ENCODE peak calls at places on chromosome 21, in seven cellular contexts. M is left ventricle myocardium inferior; D is CD8-positive, alpha-beta T cell; X is IMR-90; L is psoas muscle; A is heart right ventricle; H is GM23248. O is an unnamed sample.

GRCh38 chr21:42003051-42003461 is 7.1 kb downstream of the ZBTB21 start:
- DNase-seq in M (no peak), D (no peak), X (peak), L (no peak), A (no peak), H (peak), O (no peak)

GRCh38 chr21:42252267-42252666 is 33.3 kb downstream of the ABCG1 start:
- DNase-seq in M (no peak), D (no peak), X (no peak), L (no peak), A (no peak), H (no peak), O (no peak)

GRCh38 chr21:31253684-31254083 is 90.4 kb downstream of the TIAM1 start:
- DNase-seq in M (no peak), D (no peak), X (no peak), L (no peak), A (no peak), H (no peak), O (no peak)

GRCh38 chr21:18204931-18205330 is 39.7 kb upstream of the CHODL start:
- DNase-seq in M (no peak), D (no peak), X (no peak), L (no peak), A (no peak), H (no peak), O (no peak)

GRCh38 chr21:43911935-43912487 is 47.0 kb downstream of the AGPAT3 start:
- DNase-seq in M (no peak), D (no peak), X (no peak), L (no peak), A (no peak), H (no peak), O (no peak)

GRCh38 chr21:30958737-30959136 is 77.4 kb upstream of the KRTAP11-1 start:
- DNase-seq in M (no peak), D (no peak), X (no peak), L (no peak), A (no peak), H (no peak), O (no peak)

GRCh38 chr21:42654179-42654912 is 925 bp downstream of the PDE9A start:
- DNase-seq in M (no peak), D (peak), X (no peak), L (no peak), A (no peak), H (no peak), O (no peak)

GRCh38 chr21:36209626-36210171 is 53.1 kb downstream of the DOP1B start:
- DNase-seq in M (no peak), D (peak), X (peak), L (no peak), A (no peak), H (peak), O (no peak)

GRCh38 chr21:29155118-29155932 is 24.9 kb downstream of the MAP3K7CL start:
- DNase-seq in M (peak), D (no peak), X (peak), L (peak), A (peak), H (peak), O (peak)

GRCh38 chr21:33981341-33982101 is 65.9 kb upstream of the ATP5PO start:
- DNase-seq in M (no peak), D (no peak), X (no peak), L (peak), A (peak), H (no peak), O (no peak)

GRCh38 chr21:21232320-21232719 is 234.1 kb downstream of the NCAM2 start:
- DNase-seq in M (no peak), D (no peak), X (peak), L (no peak), A (no peak), H (peak), O (no peak)

GRCh38 chr21:31254131-31254530 is 89.9 kb downstream of the TIAM1 start:
- DNase-seq in M (no peak), D (no peak), X (no peak), L (no peak), A (no peak), H (no peak), O (no peak)

GRCh38 chr21:42830456-42831455 is 48.6 kb downstream of the WDR4 start:
- DNase-seq in M (no peak), D (no peak), X (no peak), L (no peak), A (no peak), H (no peak), O (no peak)

DNA sequence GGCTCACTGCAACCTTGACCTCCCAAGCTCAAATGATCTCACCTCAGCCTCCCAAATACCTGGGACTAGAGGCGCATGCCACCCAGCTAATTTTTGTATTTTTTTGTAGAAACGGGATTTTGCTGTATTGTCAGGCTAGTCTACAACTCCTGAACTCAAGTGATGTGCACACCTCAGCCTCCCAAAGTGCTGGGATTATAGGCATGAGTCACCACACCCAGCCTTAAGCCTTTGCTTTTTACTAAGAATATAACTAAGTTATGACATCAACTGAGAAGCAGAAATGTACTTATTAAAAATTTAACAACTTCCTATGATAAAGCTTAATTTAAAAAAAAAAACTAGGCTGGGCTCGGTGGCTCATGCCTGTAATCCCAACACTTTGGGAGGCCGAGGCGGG is 8.9 kb upstream of the LSS start:
- DNase-seq in M (no peak), D (no peak), X (no peak), L (no peak), A (no peak), H (no peak), O (no peak)
- H3K27ac ChIP-seq in M (no peak), D (no peak), X (no peak), L (no peak), A (no peak), H (no peak), O (no peak)

DNA sequence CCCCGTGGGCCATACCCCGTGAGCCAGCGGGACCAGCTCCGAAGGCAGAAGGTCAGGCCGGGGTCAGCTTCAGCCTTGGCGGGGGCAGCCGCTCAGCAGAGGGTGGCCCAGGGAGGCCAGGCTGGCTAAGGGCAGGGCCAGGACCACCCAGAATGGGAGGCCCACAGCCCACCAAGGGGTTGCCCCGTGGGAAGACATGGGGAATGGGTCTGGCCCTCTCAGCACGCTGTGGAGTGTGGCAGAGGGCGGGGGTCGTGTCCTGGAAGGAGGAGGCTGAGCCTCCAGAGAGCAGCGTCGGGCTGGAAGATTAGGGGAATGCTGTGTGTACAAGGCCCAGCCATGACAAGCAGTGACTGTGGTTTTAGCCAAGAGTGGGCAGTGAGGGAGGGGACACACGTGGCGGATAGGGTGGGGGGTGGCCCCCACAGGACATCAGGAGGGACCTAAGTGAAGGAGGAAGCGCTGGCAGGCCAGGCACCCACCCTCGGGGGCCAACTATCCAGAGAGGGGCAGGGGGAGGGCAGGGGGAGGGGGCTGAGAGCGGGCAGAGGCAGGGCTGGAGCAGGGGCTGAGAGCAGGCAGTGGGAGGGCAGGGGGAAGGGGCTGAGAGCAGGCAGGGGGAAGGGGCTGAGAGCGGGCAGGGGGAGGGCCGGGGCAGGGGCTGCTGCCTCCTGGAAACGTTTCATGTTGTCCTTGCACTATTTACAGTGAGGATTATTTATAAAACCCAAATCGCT is 44.0 kb upstream of the POFUT2 start:
- DNase-seq in M (peak), D (no peak), X (no peak), L (no peak), A (no peak), H (no peak), O (peak)
- H3K27ac ChIP-seq in M (no peak), D (no peak), X (no peak), L (no peak), A (no peak), H (no peak), O (no peak)

GRCh38 chr21:26169611-26170470 is 729 bp downstream of the APP start:
- DNase-seq in M (peak), D (peak), X (peak), L (peak), A (peak), H (peak), O (peak)
- H3K27ac ChIP-seq in M (peak), D (peak), X (peak), L (peak), A (peak), H (peak), O (peak)

GRCh38 chr21:27423073-27423472 is 456.2 kb upstream of the ADAMTS5 start:
- DNase-seq in M (peak), D (no peak), X (peak), L (peak), A (peak), H (peak), O (peak)

GRCh38 chr21:27423906-27424595 is 457.2 kb upstream of the ADAMTS5 start:
- DNase-seq in M (no peak), D (no peak), X (peak), L (no peak), A (no peak), H (peak), O (no peak)

GRCh38 chr21:27425574-27425973 is 458.7 kb upstream of the ADAMTS5 start:
- DNase-seq in M (no peak), D (no peak), X (peak), L (no peak), A (no peak), H (peak), O (no peak)

GRCh38 chr21:27425172-27425571 is 458.3 kb upstream of the ADAMTS5 start:
- DNase-seq in M (no peak), D (no peak), X (no peak), L (no peak), A (no peak), H (peak), O (no peak)

DNA sequence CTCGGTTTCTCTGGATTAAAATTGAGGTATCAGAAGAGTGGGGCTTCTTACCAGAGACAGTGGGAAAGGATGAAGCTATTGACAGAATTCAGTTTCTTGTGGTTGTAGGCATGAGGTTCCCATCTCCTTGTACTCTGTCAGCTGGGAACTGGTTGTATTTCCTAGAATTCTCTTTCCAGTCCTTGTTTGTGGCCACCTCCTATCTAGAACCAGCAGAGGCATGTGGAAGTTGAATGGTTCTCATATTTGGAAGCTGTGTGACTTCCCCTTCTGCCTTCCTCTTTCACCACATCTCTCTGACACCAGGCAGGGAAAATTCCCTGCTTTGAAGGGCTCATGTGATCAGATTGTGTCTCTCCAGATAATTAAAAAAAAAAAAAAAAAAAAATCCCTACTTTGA is 457.7 kb upstream of the ADAMTS5 start:
- DNase-seq in M (no peak), D (no peak), X (peak), L (no peak), A (no peak), H (peak), O (no peak)
- H3K27ac ChIP-seq in M (peak), D (no peak), X (no peak), L (no peak), A (peak), H (peak), O (no peak)

DNA sequence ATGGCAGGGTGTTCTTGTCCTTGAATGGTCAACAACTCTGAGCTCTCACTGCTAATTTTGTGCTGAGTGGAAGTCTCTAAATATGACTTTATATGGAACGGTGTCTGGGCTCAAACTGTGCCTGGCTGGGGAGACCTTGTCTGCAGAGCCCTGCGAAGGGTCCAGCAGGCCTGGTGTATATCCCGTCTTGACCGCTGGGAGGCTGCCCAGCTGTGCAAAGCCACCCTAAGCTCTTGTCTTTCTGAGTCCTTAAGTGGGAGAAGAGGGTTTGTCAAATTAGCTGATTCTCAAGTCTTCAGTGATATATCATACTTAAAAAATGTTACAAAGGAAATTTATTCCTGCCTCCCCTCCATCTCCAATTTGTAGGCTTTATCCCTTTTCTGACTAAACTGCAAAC is 198.7 kb downstream of the KCNJ6 start:
- DNase-seq in M (no peak), D (no peak), X (no peak), L (no peak), A (no peak), H (no peak), O (no peak)
- H3K27ac ChIP-seq in M (no peak), D (no peak), X (no peak), L (no peak), A (no peak), H (no peak), O (no peak)